ENCODE peak calls at places on chromosomes 12 and 14, in seven cellular contexts. C is myocyte, I is NCI-H1092 treated with DMSO at 0.1 percent for 48 hours, D is NCI-H2081, N is NCI-H82, J is GM12865, W is M059J. X is an unnamed sample.

GRCh38 chr14:55938249-55938791 is 179.9 kb upstream of the PELI2 start:
- DNase-seq in W (peak), J (no peak), N (no peak), C (peak), D (no peak), I (peak), X (no peak)

GRCh38 chr14:52883658-52884057 is 67.2 kb downstream of the FERMT2 start:
- DNase-seq in W (no peak), J (no peak), D (no peak), C (no peak), I (no peak), N (no peak), X (no peak)

GRCh38 chr12:101832030-101832429 is 1.3 kb upstream of the GNPTAB start:
- DNase-seq in J (no peak), N (peak), D (no peak), I (no peak), W (peak), C (no peak), X (no peak)

GRCh38 chr14:78075033-78075432 is 95.1 kb upstream of the NRXN3 start:
- DNase-seq in J (no peak), W (no peak), N (no peak), C (no peak), I (peak), D (no peak), X (no peak)

GRCh38 chr12:7143564-7143963 is 13.4 kb downstream of the CLSTN3 start:
- DNase-seq in I (no peak), C (peak), D (no peak), J (no peak), N (no peak), W (no peak), X (no peak)

GRCh38 chr12:4272014-4272975 is 1.3 kb upstream of the CCND2 start:
- DNase-seq in N (peak), C (peak), I (no peak), W (peak), J (peak), D (no peak), X (peak)

GRCh38 chr12:91379051-91379775 is 196.6 kb upstream of the DCN start:
- DNase-seq in W (no peak), N (no peak), J (no peak), C (no peak), I (no peak), D (no peak), X (no peak)

GRCh38 chr12:116196752-116197718 is 80.5 kb downstream of the MED13L start:
- DNase-seq in N (peak), W (no peak), I (no peak), D (no peak), C (no peak), J (peak), X (no peak)

GRCh38 chr14:45198551-45198950 is 54.5 kb downstream of the MIS18BP1 start:
- DNase-seq in D (no peak), C (peak), W (peak), J (no peak), I (no peak), N (no peak), X (no peak)

GRCh38 chr12:56461235-56462159 is 6.9 kb upstream of the SPRYD4 start:
- DNase-seq in I (no peak), J (no peak), D (no peak), C (no peak), N (no peak), W (peak), X (no peak)

GRCh38 chr12:127150028-127150427 is 1116.9 kb upstream of the TMEM132C start:
- DNase-seq in C (no peak), I (no peak), J (peak), N (no peak), D (no peak), W (no peak), X (no peak)

GRCh38 chr12:21860534-21860933 is 80.7 kb downstream of the ABCC9 start:
- DNase-seq in J (no peak), W (no peak), C (no peak), N (no peak), D (no peak), I (no peak), X (no peak)

GRCh38 chr14:105351920-105352871 is 37.6 kb downstream of the PACS2 start:
- DNase-seq in I (peak), D (peak), W (peak), N (peak), J (peak), C (peak), X (peak)

GRCh38 chr12:109595321-109595902 is 21.8 kb downstream of the MVK start:
- DNase-seq in J (peak), W (no peak), D (no peak), C (no peak), N (no peak), I (no peak), X (no peak)

GRCh38 chr12:105848286-105848685 is 290.5 kb downstream of the NUAK1 start:
- DNase-seq in D (no peak), C (no peak), J (no peak), N (no peak), I (no peak), W (no peak), X (no peak)

GRCh38 chr14:82667501-82667900 is 1133.8 kb upstream of the SEL1L start:
- DNase-seq in I (no peak), N (no peak), C (no peak), J (no peak), D (no peak), W (no peak), X (no peak)

GRCh38 chr14:62957562-62957961 is 87.7 kb downstream of the KCNH5 start:
- DNase-seq in N (no peak), C (peak), D (no peak), I (no peak), J (no peak), W (peak), X (no peak)

GRCh38 chr14:54253195-54253947 is 143.4 kb upstream of the CDKN3 start:
- DNase-seq in D (no peak), N (no peak), I (no peak), C (peak), W (peak), J (peak), X (no peak)

GRCh38 chr12:102885043-102885932 is 31.8 kb downstream of the PAH start:
- DNase-seq in N (peak), C (no peak), W (no peak), D (no peak), J (no peak), I (no peak), X (no peak)

GRCh38 chr12:92290016-92290685 is 144.5 kb upstream of the BTG1 start:
- DNase-seq in N (peak), C (peak), J (no peak), D (no peak), I (no peak), W (peak), X (no peak)

GRCh38 chr12:113702796-113703195 is 231.1 kb upstream of the LHX5 start:
- DNase-seq in J (no peak), D (no peak), I (no peak), W (no peak), C (no peak), N (peak), X (no peak)

GRCh38 chr12:95335948-95336347 is 118.3 kb downstream of the VEZT start:
- DNase-seq in I (peak), C (no peak), D (peak), W (no peak), J (no peak), N (no peak), X (no peak)

GRCh38 chr12:105835505-105835904 is 303.2 kb downstream of the NUAK1 start:
- DNase-seq in D (no peak), C (no peak), J (no peak), N (no peak), I (no peak), W (no peak), X (no peak)

GRCh38 chr14:96635850-96636249 is 133.7 kb downstream of the PAPOLA start:
- DNase-seq in I (no peak), D (no peak), C (no peak), N (no peak), J (no peak), W (peak), X (no peak)

GRCh38 chr12:14410841-14411569 is 45.5 kb downstream of the ATF7IP start:
- DNase-seq in J (no peak), D (peak), W (peak), N (no peak), C (no peak), I (no peak), X (no peak)

GRCh38 chr12:2513141-2514037 is 281.4 kb upstream of the FKBP4 start:
- DNase-seq in J (no peak), N (no peak), D (no peak), I (no peak), W (no peak), C (no peak), X (no peak)